ENCODE peak calls at places on chromosomes 7 and 10, in six cellular contexts. T is GM12878, D is GM12892, O is K562, G is HepG2, K is H1. Z is an unnamed sample.

GRCh38 chr10:3701490-3701889 is 83.5 kb downstream of the KLF6 start:
- DNase-seq in T (no peak), D (no peak), O (no peak), G (no peak), K (no peak), Z (no peak)

GRCh38 chr7:75534727-75535307 is 42.7 kb downstream of the SPDYE5 start:
- DNase-seq in T (peak), D (peak), O (peak), G (no peak), K (no peak), Z (peak)

GRCh38 chr7:151179287-151179860 is 7.7 kb downstream of the ASB10 start:
- DNase-seq in T (no peak), D (peak), O (no peak), G (no peak), K (no peak), Z (no peak)

GRCh38 chr10:114697061-114697598 is 39.1 kb upstream of the ABLIM1 start:
- DNase-seq in T (no peak), D (no peak), O (no peak), G (no peak), K (no peak), Z (no peak)

GRCh38 chr10:49295297-49295696 is 3.7 kb upstream of the C10orf71 start:
- DNase-seq in T (no peak), D (no peak), O (no peak), G (no peak), K (no peak), Z (no peak)

GRCh38 chr10:126533644-126534043 is 136.8 kb downstream of the C10orf90 start:
- DNase-seq in T (no peak), D (no peak), O (no peak), G (no peak), K (no peak), Z (no peak)

GRCh38 chr10:75492151-75492550 is 60.7 kb downstream of the LRMDA start:
- DNase-seq in T (no peak), D (no peak), O (peak), G (no peak), K (no peak), Z (no peak)

GRCh38 chr7:148987751-148988512 is 40.4 kb downstream of the PDIA4 start:
- DNase-seq in T (no peak), D (no peak), O (peak), G (no peak), K (no peak), Z (no peak)

GRCh38 chr7:80722596-80723141 is 84.2 kb downstream of the CD36 start:
- DNase-seq in T (no peak), D (no peak), O (no peak), G (peak), K (no peak), Z (no peak)

GRCh38 chr7:124113040-124113439 is 80.2 kb upstream of the TMEM229A start:
- DNase-seq in T (no peak), D (no peak), O (no peak), G (no peak), K (no peak), Z (no peak)

GRCh38 chr7:128790297-128791037 is 1.3 kb upstream of the CCDC136 start:
- DNase-seq in T (no peak), D (no peak), O (no peak), G (no peak), K (peak), Z (no peak)

GRCh38 chr10:132387723-132388210 is 9.2 kb upstream of the PWWP2B start:
- DNase-seq in T (no peak), D (peak), O (peak), G (peak), K (peak), Z (peak)

GRCh38 chr10:80154978-80155695 is 22.6 kb downstream of the PLAC9 start:
- DNase-seq in T (no peak), D (no peak), O (no peak), G (no peak), K (no peak), Z (no peak)

GRCh38 chr7:50793115-50793946 is 10.6 kb upstream of the GRB10 start:
- DNase-seq in T (no peak), D (no peak), O (peak), G (no peak), K (peak), Z (peak)
- TF ChIP-seq POLR2A in T (no peak), D (no peak), O (no peak), G (no peak), K (no peak), Z (no peak)

GRCh38 chr7:38825721-38826440 is 83.1 kb downstream of the VPS41 start:
- DNase-seq in T (no peak), D (no peak), O (no peak), G (no peak), K (no peak), Z (no peak)
- TF ChIP-seq TAF1 in T (no peak), D (no peak), O (no peak), G (no peak), K (no peak), Z (no peak)

DNA sequence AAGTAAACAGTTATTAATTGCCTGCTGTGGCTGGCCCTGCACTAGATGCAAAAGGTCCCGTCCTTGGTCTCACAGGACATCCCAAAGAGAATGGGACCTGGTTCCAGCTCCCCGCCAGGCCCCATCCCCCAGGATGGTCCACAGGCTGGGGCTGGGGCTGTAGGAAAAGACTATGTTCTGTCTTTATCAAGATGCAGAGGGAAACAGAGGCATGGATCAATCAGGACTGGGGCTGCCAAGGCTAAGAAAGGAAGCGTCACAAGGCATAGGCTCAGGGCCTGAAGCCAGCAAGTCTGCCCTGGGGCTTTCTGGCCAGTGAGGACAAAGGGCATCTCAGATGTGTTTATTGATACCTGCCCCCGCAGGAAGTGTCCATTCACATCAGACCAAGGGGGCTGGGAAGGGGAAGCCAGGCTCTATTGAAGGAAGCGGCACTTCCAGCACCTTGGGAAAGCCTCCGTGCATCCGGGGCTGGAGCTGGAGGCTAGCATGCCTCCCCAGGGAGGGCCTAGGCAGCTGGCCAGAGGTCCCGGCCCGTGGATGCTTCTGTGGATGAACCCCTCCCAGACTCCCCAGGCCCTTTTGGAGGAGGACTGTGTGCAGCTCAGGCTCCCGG is 5.8 kb downstream of the VSIR start:
- DNase-seq in T (no peak), D (no peak), O (no peak), G (peak), K (no peak), Z (no peak)
- TF ChIP-seq POLR2A in T (no peak), D (no peak), O (no peak), G (no peak), K (no peak), Z (no peak)

GRCh38 chr10:45375101-45375500 is 1.1 kb downstream of the ALOX5 start:
- DNase-seq in T (no peak), D (no peak), O (no peak), G (no peak), K (no peak), Z (no peak)

GRCh38 chr10:45373003-45373782 is 823 bp upstream of the ALOX5 start:
- DNase-seq in T (no peak), D (peak), O (peak), G (no peak), K (peak), Z (peak)

GRCh38 chr10:45375716-45376231 is 1.8 kb downstream of the ALOX5 start:
- DNase-seq in T (no peak), D (no peak), O (peak), G (no peak), K (no peak), Z (no peak)

GRCh38 chr10:45373783-45374450 is at the start of gene ALOX5:
- DNase-seq in T (no peak), D (peak), O (peak), G (no peak), K (peak), Z (peak)

DNA sequence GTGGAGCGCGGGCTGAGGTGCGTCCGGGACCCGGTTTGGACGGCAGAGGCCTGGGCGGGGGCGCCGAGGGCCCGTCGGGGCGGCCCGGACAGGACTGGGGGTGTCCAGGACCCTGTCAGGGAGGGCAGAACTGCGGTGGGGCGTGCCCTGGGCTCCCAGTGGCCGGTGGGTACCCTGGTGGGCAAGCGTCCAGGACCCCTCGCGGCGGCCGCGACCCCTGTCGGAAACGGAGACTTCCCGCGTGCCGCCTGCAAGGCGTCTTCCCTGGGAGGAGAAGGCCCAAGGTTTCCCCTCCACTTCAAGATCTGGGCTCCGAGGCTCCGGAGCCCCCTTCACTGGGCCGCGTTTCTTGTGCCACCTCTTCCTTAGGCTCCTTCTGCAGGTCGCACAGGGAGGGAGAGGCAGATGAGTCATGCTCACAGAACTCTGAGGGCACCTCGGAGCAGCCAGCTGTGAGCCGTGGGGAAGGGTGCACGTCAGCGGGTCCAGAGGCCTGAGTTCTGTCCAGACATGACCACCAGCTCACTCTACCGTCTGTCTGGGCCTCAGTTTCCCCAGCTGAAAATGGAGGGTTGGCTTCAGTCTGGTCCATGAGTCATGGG is 536 bp downstream of the ALOX5 start:
- DNase-seq in T (no peak), D (no peak), O (no peak), G (no peak), K (no peak), Z (no peak)
- TF ChIP-seq TAF1 in T (no peak), D (no peak), O (no peak), G (no peak), K (no peak), Z (no peak)

GRCh38 chr10:122953827-122954730 is at the start of gene C10orf88:
- DNase-seq in T (peak), D (peak), O (peak), G (peak), K (peak), Z (peak)
- TF ChIP-seq POLR2A in T (peak), D (peak), O (peak), G (peak), K (no peak), Z (no peak)

DNA sequence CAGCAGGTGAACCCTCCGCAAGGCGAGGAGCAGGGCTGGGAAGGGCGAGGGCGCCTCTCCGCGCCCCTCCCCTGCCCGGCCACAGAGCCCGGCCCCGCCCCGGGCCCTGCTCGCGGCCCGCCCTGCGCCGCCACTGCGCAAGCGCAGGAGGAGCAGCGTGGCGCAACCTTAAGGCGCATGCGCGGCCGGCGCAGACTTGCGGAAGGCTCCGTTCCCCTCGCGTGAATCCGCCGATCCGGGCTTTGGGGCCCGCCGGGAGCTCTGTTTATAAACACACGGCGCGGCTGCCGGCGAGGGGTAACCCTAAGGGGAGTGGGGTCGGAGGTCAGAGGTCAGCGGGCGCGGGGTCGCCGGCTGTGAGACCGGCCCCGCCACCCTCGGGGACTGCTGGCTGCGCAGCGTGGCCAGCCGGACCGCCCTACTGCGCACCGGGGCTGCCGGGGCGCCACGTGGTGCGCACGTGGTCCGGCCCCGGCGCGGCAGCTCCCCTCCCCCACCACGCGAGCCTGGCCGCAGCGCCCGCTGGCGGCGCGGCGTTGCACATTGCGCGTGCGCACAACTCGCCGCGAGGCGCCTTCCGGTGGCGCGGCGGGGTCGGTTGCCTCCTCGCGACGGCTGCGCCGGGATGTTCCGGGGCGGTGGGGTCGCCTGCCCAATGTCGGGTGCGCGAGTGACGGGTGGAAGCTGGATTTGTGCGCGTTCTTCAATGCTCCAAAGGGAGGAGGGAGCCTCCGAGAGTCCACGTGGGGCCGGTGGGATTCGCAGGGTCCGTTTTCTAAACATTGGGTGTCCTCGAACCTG is 40.2 kb upstream of the FOXK1 start:
- DNase-seq in T (peak), D (peak), O (peak), G (peak), K (peak), Z (peak)
- TF ChIP-seq TAF1 in T (peak), D (peak), O (peak), G (peak), K (peak), Z (peak)